ENCODE peak calls at places on chromosome 1, in ten cellular contexts. W is B cell, M is cardiac muscle cell, V is transverse colon, K is fibroblast of lung, U is HFFc6, C is psoas muscle, Y is Calu3, J is epithelial cell of esophagus, T is upper lobe of right lung. H is an unnamed sample.

GRCh38 chr1:21149862-21150432 is 26.8 kb downstream of the EIF4G3 start:
- DNase-seq in V (no peak), J (peak; percentile 91), W (no peak), M (peak; percentile 48), T (no peak), K (peak; percentile 99), C (no peak), U (peak; percentile 98), Y (no peak), H (peak; percentile 89)

GRCh38 chr1:226510453-226510852 is 38.1 kb upstream of the STUM start:
- DNase-seq in W (no peak), M (no peak), C (no peak), J (peak; percentile 20), U (no peak), V (no peak), T (no peak), K (peak; percentile 39), Y (no peak), H (no peak)

GRCh38 chr1:174971902-174972301 is 27.8 kb upstream of the CACYBP start:
- DNase-seq in T (no peak), W (no peak), U (no peak), K (no peak), M (no peak), Y (no peak), J (no peak), V (no peak), C (no peak), H (no peak)

GRCh38 chr1:67755619-67756018 is 70.6 kb downstream of the GADD45A start:
- DNase-seq in V (no peak), T (no peak), J (no peak), W (no peak), C (no peak), M (no peak), U (peak; percentile 47), K (no peak), Y (no peak), H (no peak)

GRCh38 chr1:230306158-230306557 is 120.0 kb downstream of the PGBD5 start:
- DNase-seq in Y (no peak), J (no peak), C (peak; percentile 3), W (peak; percentile 51), U (no peak), M (no peak), V (no peak), K (no peak), T (no peak), H (no peak)

GRCh38 chr1:150981177-150981804 is 801 bp upstream of the ANXA9 start:
- DNase-seq in Y (peak; percentile 79), M (peak; percentile 76), W (no peak), U (no peak), K (no peak), V (peak; percentile 35), C (no peak), J (peak; percentile 66), T (peak; percentile 81), H (no peak)

GRCh38 chr1:37475380-37476086 is 1.2 kb downstream of the ZC3H12A start:
- DNase-seq in M (no peak), W (no peak), K (peak; percentile 45), Y (no peak), V (peak; percentile 29), T (peak; percentile 66), U (no peak), C (no peak), J (no peak), H (no peak)

GRCh38 chr1:67020304-67020703 is 33.6 kb downstream of the SLC35D1 start:
- DNase-seq in T (no peak), Y (no peak), M (no peak), J (no peak), U (peak; percentile 23), K (peak; percentile 90), C (no peak), V (no peak), W (no peak), H (peak; percentile 52)

GRCh38 chr1:38050397-38051141 is 4.0 kb upstream of the POU3F1 start:
- DNase-seq in J (no peak), V (no peak), T (no peak), W (no peak), K (no peak), U (no peak), Y (no peak), M (no peak), C (no peak), H (no peak)

GRCh38 chr1:76949503-76949902 is 82.2 kb downstream of the ST6GALNAC5 start:
- DNase-seq in C (no peak), M (no peak), J (peak; percentile 86), U (peak; percentile 83), V (no peak), Y (no peak), K (peak; percentile 60), W (no peak), T (no peak), H (no peak)

GRCh38 chr1:179055930-179056329 is 25.9 kb upstream of the TOR3A start:
- DNase-seq in Y (no peak), J (no peak), U (no peak), M (no peak), K (no peak), W (no peak), V (no peak), T (no peak), C (no peak), H (no peak)

GRCh38 chr1:179048339-179049124 is 22.8 kb downstream of the FAM20B start:
- DNase-seq in W (no peak), C (no peak), M (peak; percentile 14), K (no peak), T (no peak), U (no peak), Y (no peak), J (no peak), V (no peak), H (no peak)

GRCh38 chr1:179047637-179048002 is 21.9 kb downstream of the FAM20B start:
- DNase-seq in U (no peak), J (no peak), M (no peak), T (no peak), W (no peak), Y (no peak), C (no peak), V (no peak), K (peak; percentile 70), H (no peak)

GRCh38 chr1:179053486-179053885 is 27.8 kb downstream of the FAM20B start:
- DNase-seq in C (no peak), T (no peak), Y (no peak), U (no peak), V (no peak), J (no peak), K (no peak), M (no peak), W (no peak), H (no peak)

GRCh38 chr1:179052776-179053175 is 27.1 kb downstream of the FAM20B start:
- DNase-seq in U (no peak), J (no peak), M (no peak), T (no peak), C (no peak), Y (no peak), K (no peak), V (no peak), W (no peak), H (no peak)
- TF ChIP-seq CTCF in U (no peak), J (no peak), M (no peak), T (no peak), C (no peak), Y (no peak), K (no peak), V (no peak), W (no peak), H (no peak)

DNA sequence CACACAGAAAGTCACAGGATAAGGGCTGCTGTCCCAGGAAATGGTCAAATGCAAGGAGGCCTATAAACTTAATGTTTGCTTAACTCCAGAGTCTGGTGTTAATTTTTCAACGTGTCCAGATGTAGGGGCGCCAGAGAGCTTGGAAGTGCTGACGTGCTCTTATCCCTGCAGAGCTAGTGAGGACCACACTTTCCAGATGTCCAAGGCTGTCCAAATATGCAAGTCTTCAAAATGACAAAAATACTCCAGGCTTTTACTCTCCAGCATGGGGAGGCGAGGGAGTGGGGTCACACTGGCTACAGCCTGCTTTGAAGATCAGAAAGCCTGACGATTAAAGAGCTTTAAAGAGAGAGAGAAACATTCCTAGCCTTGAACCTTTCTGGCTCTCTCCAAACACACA is 57.6 kb downstream of the ABCA4 start:
- DNase-seq in J (peak; percentile 42), U (peak; percentile 16), W (no peak), T (no peak), Y (peak; percentile 45), M (peak; percentile 59), K (peak; percentile 57), V (peak; percentile 35), C (peak; percentile 61), H (peak; percentile 48)
- TF ChIP-seq CTCF in J (peak; percentile 52), U (peak; percentile 68), W (no peak), T (peak; percentile 35), Y (no peak), M (peak; percentile 64), K (peak; percentile 61), V (peak; percentile 35), C (peak; percentile 31), H (peak; percentile 61)

DNA sequence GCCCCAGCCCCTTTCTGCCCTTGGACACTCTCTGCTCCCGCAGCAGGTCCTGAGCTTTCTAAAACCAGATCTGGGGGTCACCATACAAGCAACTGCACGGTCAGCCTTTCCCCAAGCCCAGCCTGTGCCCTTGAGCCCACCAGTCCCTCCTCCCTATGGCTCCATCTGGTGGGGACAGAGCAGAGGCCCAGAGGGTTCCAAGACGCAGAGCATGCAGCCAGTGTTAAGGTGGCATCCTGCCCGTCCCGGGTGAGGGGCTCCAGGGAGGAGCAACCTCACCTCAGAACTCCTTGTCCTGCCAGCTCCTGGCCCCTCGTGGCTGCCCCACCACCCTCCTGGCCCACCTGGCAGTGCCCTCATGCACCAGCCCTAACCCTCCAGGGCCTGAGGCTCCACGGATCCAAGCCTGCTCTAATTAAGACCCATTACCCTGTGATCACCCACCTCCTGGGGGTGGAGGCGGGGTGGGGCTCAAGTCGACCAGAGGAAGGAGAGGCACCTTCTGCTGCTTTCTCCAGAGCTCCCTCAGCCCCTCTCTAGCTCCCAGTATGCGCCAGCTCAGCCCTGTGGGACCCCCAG is 8.5 kb downstream of the CHD5 start:
- DNase-seq in V (no peak), J (no peak), U (no peak), Y (peak; percentile 48), C (no peak), M (peak; percentile 65), K (no peak), W (no peak), T (no peak), H (no peak)
- TF ChIP-seq CTCF in V (no peak), J (peak; percentile 32), U (peak; percentile 62), Y (peak; percentile 24), C (no peak), M (peak; percentile 44), K (peak; percentile 25), W (no peak), T (peak; percentile 6), H (peak; percentile 63)

GRCh38 chr1:64581786-64582185 is 111.9 kb downstream of the CACHD1 start:
- DNase-seq in T (no peak), U (no peak), V (no peak), K (no peak), M (no peak), J (no peak), Y (no peak), C (no peak), W (no peak), H (no peak)

GRCh38 chr1:64584479-64584878 is 114.5 kb downstream of the CACHD1 start:
- DNase-seq in C (no peak), W (no peak), J (peak; percentile 42), U (no peak), Y (no peak), K (no peak), T (no peak), M (no peak), V (no peak), H (no peak)
- TF ChIP-seq CTCF in C (no peak), W (no peak), J (peak; percentile 71), U (peak; percentile 65), Y (no peak), K (peak; percentile 44), T (peak; percentile 9), M (peak; percentile 39), V (peak; percentile 54), H (peak; percentile 20)

H was measured in AG09309.